ENCODE peak calls at places on chromosomes 11 and 22, in seven cellular contexts. I is right lobe of liver, R is left ventricle myocardium inferior, G is esophagus muscularis mucosa, O is GM23248, T is heart right ventricle, N is hepatocyte. Q is an unnamed sample.

GRCh38 chr11:117557321-117557720 is 229.7 kb downstream of the CEP164 start:
- DNase-seq in I (no peak), R (no peak), G (no peak), O (no peak), T (no peak), N (no peak), Q (no peak)

GRCh38 chr11:66277475-66278391 is at the start of gene CNIH2:
- DNase-seq in I (peak; percentile 55), R (no peak), G (no peak), O (peak; percentile 62), T (peak; percentile 44), N (peak; percentile 68), Q (peak; percentile 27)

GRCh38 chr11:125401235-125401634 is 94.8 kb downstream of the FEZ1 start:
- DNase-seq in I (no peak), R (no peak), G (no peak), O (no peak), T (no peak), N (no peak), Q (no peak)

GRCh38 chr11:66323684-66324083 is 6.8 kb upstream of the CD248 start:
- DNase-seq in I (no peak), R (no peak), G (no peak), O (no peak), T (no peak), N (no peak), Q (no peak)

GRCh38 chr11:68024508-68024907 is 6.0 kb upstream of the NDUFS8 start:
- DNase-seq in I (no peak), R (no peak), G (no peak), O (no peak), T (no peak), N (no peak), Q (no peak)

GRCh38 chr11:62152245-62153086 is 28.7 kb downstream of the INCENP start:
- DNase-seq in I (no peak), R (no peak), G (no peak), O (no peak), T (no peak), N (no peak), Q (no peak)

GRCh38 chr22:31144223-31144622 is 3.9 kb upstream of the PLA2G3 start:
- DNase-seq in I (no peak), R (no peak), G (no peak), O (peak; percentile 60), T (no peak), N (peak; percentile 38), Q (no peak)

GRCh38 chr11:13101836-13102574 is 92.9 kb downstream of the RASSF10 start:
- DNase-seq in I (no peak), R (no peak), G (peak; percentile 81), O (no peak), T (no peak), N (no peak), Q (no peak)

GRCh38 chr11:106853850-106854401 is 164.3 kb downstream of the GUCY1A2 start:
- DNase-seq in I (no peak), R (no peak), G (no peak), O (no peak), T (no peak), N (no peak), Q (no peak)

GRCh38 chr11:3686751-3687150 is 15.6 kb upstream of the CHRNA10 start:
- DNase-seq in I (no peak), R (no peak), G (no peak), O (peak; percentile 5), T (no peak), N (no peak), Q (no peak)

GRCh38 chr11:114089748-114090147 is 30.2 kb downstream of the ZBTB16 start:
- DNase-seq in I (peak; percentile 50), R (no peak), G (no peak), O (no peak), T (peak; percentile 37), N (no peak), Q (no peak)
- H3K4me1 ChIP-seq in I (no peaks in the 10 kb centered on the region), R (peaks cover 100% of the 10 kb centered on the region), G (peaks cover 98% of the 10 kb centered on the region), O (no peaks in the 10 kb centered on the region), T (peaks cover 98% of the 10 kb centered on the region), N (peaks cover 29% of the 10 kb centered on the region), Q (peaks cover 9% of the 10 kb centered on the region)

GRCh38 chr11:120191058-120191457 is 19.8 kb upstream of the OAF start:
- DNase-seq in I (no peak), R (no peak), G (no peak), O (no peak), T (no peak), N (no peak), Q (no peak)
- H3K27me3 ChIP-seq in I (no peaks in the 10 kb centered on the region), R (peaks cover 39% of the 10 kb centered on the region), G (no peaks in the 10 kb centered on the region), O (no peaks in the 10 kb centered on the region), T (peaks cover 4% of the 10 kb centered on the region), N (no peaks in the 10 kb centered on the region), Q (no peaks in the 10 kb centered on the region)

GRCh38 chr22:25477358-25477757 is 87.1 kb upstream of the GRK3 start:
- DNase-seq in I (no peak), R (no peak), G (no peak), O (no peak), T (no peak), N (no peak), Q (no peak)

GRCh38 chr22:25478573-25478972 is 85.9 kb upstream of the GRK3 start:
- DNase-seq in I (no peak), R (no peak), G (no peak), O (no peak), T (no peak), N (no peak), Q (no peak)

GRCh38 chr22:25478111-25478510 is 86.4 kb upstream of the GRK3 start:
- DNase-seq in I (no peak), R (no peak), G (no peak), O (no peak), T (no peak), N (no peak), Q (no peak)

GRCh38 chr22:25472382-25472781 is 92.1 kb upstream of the GRK3 start:
- DNase-seq in I (no peak), R (no peak), G (no peak), O (no peak), T (no peak), N (no peak), Q (no peak)

DNA sequence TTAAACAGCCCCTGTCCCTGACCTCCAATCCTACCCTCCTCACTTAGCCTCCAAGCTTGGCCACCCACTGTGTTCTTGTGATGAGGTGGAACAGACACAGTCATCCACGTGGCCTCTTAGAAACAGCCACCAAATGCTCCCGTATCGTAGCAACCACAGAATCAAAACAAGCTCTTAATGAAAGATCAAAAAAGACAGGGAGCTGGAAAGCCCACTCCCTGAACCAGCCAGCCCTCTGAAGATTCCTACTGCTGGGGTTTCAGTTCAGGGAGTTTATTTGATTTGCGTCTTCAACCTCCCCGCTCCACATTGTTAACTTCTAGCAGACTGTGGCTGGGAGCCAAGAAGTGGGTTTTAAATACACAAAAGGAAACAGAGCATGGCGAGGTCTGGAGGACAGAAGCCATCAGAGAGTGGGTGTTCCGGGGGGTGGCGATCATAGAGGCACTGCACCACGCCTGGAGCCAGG is 88.9 kb upstream of the GRK3 start:
- DNase-seq in I (no peak), R (no peak), G (no peak), O (peak; percentile 46), T (no peak), N (peak; percentile 58), Q (no peak)
- H3K4me3 ChIP-seq in I (no peak overlapping the region), R (no peak overlapping the region), G (no peak overlapping the region), O (no peak overlapping the region), T (no peak overlapping the region), N (no peak overlapping the region), Q (no peak overlapping the region)

GRCh38 chr22:35411112-35411511 is 11.2 kb downstream of the MCM5 start:
- DNase-seq in I (no peak), R (no peak), G (no peak), O (no peak), T (no peak), N (no peak), Q (no peak)
- H3K4me1 ChIP-seq in I (no peaks in the 10 kb centered on the region), R (no peaks in the 10 kb centered on the region), G (no peaks in the 10 kb centered on the region), O (no peaks in the 10 kb centered on the region), T (peaks cover 5% of the 10 kb centered on the region), N (no peaks in the 10 kb centered on the region), Q (no peaks in the 10 kb centered on the region)

GRCh38 chr22:26334232-26334631 is 94.8 kb upstream of the ASPHD2 start:
- DNase-seq in I (no peak), R (no peak), G (no peak), O (no peak), T (no peak), N (no peak), Q (no peak)

GRCh38 chr22:26330971-26331625 is 98.0 kb upstream of the ASPHD2 start:
- DNase-seq in I (peak; percentile 28), R (no peak), G (no peak), O (peak; percentile 60), T (no peak), N (peak; percentile 75), Q (peak; percentile 34)

GRCh38 chr22:26336773-26337172 is 92.3 kb upstream of the ASPHD2 start:
- DNase-seq in I (no peak), R (no peak), G (no peak), O (no peak), T (no peak), N (no peak), Q (no peak)

GRCh38 chr22:26328221-26328620 is 100.8 kb upstream of the ASPHD2 start:
- DNase-seq in I (no peak), R (no peak), G (no peak), O (no peak), T (no peak), N (no peak), Q (no peak)

DNA sequence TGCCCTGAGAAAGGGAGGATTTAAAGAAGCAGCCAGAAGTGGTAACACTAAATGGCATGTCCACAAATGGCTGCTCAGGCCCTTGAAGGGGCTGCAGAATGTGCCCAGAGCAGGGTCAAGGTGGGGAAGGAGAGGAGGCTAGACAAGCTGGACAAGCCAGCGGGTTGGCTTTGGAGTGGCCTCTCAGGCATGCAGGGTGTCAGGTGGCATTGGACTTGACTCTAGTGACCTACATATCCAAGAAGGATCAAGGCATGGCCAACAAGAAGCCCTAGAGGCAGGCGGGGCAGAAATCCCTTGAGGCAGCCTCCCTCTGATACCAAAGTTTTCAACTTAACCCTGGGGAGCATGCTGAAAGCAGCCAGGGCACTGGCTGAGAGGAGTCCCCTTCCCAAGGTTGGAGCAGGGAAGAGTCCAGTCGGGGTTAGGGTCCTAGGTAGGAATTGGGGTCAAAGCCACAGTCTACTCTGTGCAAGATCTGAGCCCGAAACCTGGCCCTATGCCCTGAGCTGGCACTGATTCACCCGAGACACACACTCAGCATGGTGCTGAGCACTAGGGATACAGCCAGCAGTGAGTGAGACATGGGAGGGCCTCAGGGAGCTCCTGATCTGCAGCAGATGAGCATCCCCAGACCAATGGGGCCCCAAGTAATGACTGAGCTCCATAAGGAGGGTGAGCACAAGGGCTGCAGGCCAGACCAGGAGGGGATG is 95.8 kb upstream of the ASPHD2 start:
- DNase-seq in I (no peak), R (no peak), G (no peak), O (no peak), T (no peak), N (no peak), Q (no peak)
- H3K27me3 ChIP-seq in I (no peaks in the 10 kb centered on the region), R (peaks cover 67% of the 10 kb centered on the region), G (no peaks in the 10 kb centered on the region), O (peaks cover 30% of the 10 kb centered on the region), T (peaks cover 8% of the 10 kb centered on the region), N (peaks cover 27% of the 10 kb centered on the region), Q (no peaks in the 10 kb centered on the region)